ENCODE peak calls at places on chromosomes 7 and 10, in ten cellular contexts. P is SK-MEL-5; E is brain pericyte; Q is astrocyte of the cerebellum; J is AG09309; T is NCI-H1092; U is iris pigment epithelial cell; K is stimulated activated CD4-positive, alpha-beta T cell treated with anti-CD3 and anti-CD28 coated beads, Interleukin-4, amount 100 ng/mL, for 24 hours; I is cardiac muscle cell; B is EL. H is an unnamed sample.

GRCh38 chr7:74294191-74294998 is 5.2 kb downstream of the CLIP2 start:
- DNase-seq in P (no peak), E (no peak), Q (no peak), J (no peak), T (peak; percentile 52), U (peak; percentile 39), K (no peak), I (no peak), B (no peak), H (no peak)

GRCh38 chr7:52639981-52640380 is 395.5 kb upstream of the POM121L12 start:
- DNase-seq in P (no peak), E (no peak), Q (peak; percentile 98), J (no peak), T (no peak), U (peak; percentile 51), K (no peak), I (no peak), B (no peak), H (peak; percentile 8)

GRCh38 chr10:110429301-110429700 is 68.4 kb upstream of the DUSP5 start:
- DNase-seq in P (no peak), E (no peak), Q (no peak), J (no peak), T (no peak), U (peak; percentile 38), K (no peak), I (no peak), B (no peak), H (no peak)

GRCh38 chr10:87706731-87707130 is 47.1 kb downstream of the PAPSS2 start:
- DNase-seq in P (no peak), E (no peak), Q (peak; percentile 6), J (no peak), T (no peak), U (no peak), K (no peak), I (no peak), B (peak; percentile 23), H (no peak)

GRCh38 chr7:143913945-143914615 is 12.1 kb upstream of the TCAF1 start:
- DNase-seq in P (no peak), E (no peak), Q (no peak), J (no peak), T (no peak), U (no peak), K (no peak), I (no peak), B (no peak), H (no peak)

GRCh38 chr10:48760983-48761382 is 76.3 kb downstream of the WDFY4 start:
- DNase-seq in P (no peak), E (no peak), Q (no peak), J (no peak), T (no peak), U (no peak), K (no peak), I (no peak), B (no peak), H (no peak)

GRCh38 chr7:156608176-156608478 is 32.4 kb upstream of the RNF32 start:
- DNase-seq in P (no peak), E (no peak), Q (no peak), J (no peak), T (no peak), U (no peak), K (no peak), I (no peak), B (peak; percentile 1), H (no peak)

GRCh38 chr7:134966691-134967090 is 19.6 kb upstream of the AGBL3 start:
- DNase-seq in P (no peak), E (no peak), Q (no peak), J (no peak), T (peak; percentile 62), U (no peak), K (no peak), I (no peak), B (no peak), H (no peak)

GRCh38 chr7:67937717-67938191 is 941.1 kb downstream of the TYW1 start:
- DNase-seq in P (peak; percentile 89), E (no peak), Q (peak; percentile 68), J (peak; percentile 23), T (no peak), U (peak; percentile 65), K (no peak), I (peak; percentile 42), B (no peak), H (no peak)

GRCh38 chr7:150359918-150360681 is 8.5 kb upstream of the REPIN1 start:
- DNase-seq in P (no peak), E (no peak), Q (no peak), J (no peak), T (no peak), U (no peak), K (no peak), I (no peak), B (no peak), H (no peak)